ENCODE peak calls at places on chromosome 11, in five cellular contexts. S is cardiac muscle cell, E is aorta, P is stomach, J is right atrium auricular region. L is an unnamed sample.

GRCh38 chr11:8390851-8391612 is 127.4 kb upstream of the LMO1 start:
- DNase-seq in P (no peak), E (no peak), S (no peak), J (no peak), L (no peak)

GRCh38 chr11:19905280-19905853 is 192.7 kb downstream of the NAV2 start:
- DNase-seq in P (no peak), E (no peak), S (peak; percentile 75), J (no peak), L (no peak)

GRCh38 chr11:113014731-113015455 is 53.7 kb downstream of the NCAM1 start:
- DNase-seq in P (peak; percentile 84), S (peak; percentile 37), E (peak; percentile 47), J (peak; percentile 69), L (peak; percentile 58)

GRCh38 chr11:1988667-1989317 is 8.8 kb downstream of the H19 start:
- DNase-seq in S (peak; percentile 1), J (peak; percentile 16), P (no peak), E (no peak), L (no peak)

GRCh38 chr11:3203221-3204043 is 15.2 kb downstream of the MRGPRG start:
- DNase-seq in P (no peak), J (no peak), S (peak; percentile 25), E (peak; percentile 32), L (no peak)

GRCh38 chr11:123057604-123058305 is 4.2 kb downstream of the HSPA8 start:
- DNase-seq in S (no peak), E (no peak), P (no peak), J (no peak), L (no peak)

GRCh38 chr11:2213890-2214526 is 42.4 kb upstream of the TH start:
- DNase-seq in S (no peak), E (no peak), P (no peak), J (peak; percentile 46), L (no peak)

GRCh38 chr11:3121416-3121815 is 43.7 kb downstream of the OSBPL5 start:
- DNase-seq in E (peak; percentile 34), J (no peak), S (no peak), P (peak; percentile 20), L (no peak)

GRCh38 chr11:2431395-2431794 is 12.9 kb downstream of the TRPM5 start:
- DNase-seq in J (no peak), S (no peak), P (no peak), E (peak; percentile 3), L (no peak)

GRCh38 chr11:38305682-38306081 is 1707.6 kb upstream of the RAG2 start:
- DNase-seq in E (no peak), J (no peak), P (no peak), S (peak; percentile 54), L (no peak)

GRCh38 chr11:60950933-60951610 is 904 bp downstream of the SLC15A3 start:
- DNase-seq in J (no peak), S (peak; percentile 35), E (peak; percentile 69), P (peak; percentile 56), L (no peak)

GRCh38 chr11:71209181-71209580 is 43.2 kb downstream of the SHANK2 start:
- DNase-seq in P (no peak), S (no peak), E (peak; percentile 9), J (no peak), L (no peak)

GRCh38 chr11:10443152-10443551 is 11.9 kb upstream of the AMPD3 start:
- DNase-seq in E (no peak), P (no peak), S (no peak), J (no peak), L (no peak)

GRCh38 chr11:1557904-1558831 is 13.9 kb downstream of the DUSP8 start:
- DNase-seq in J (no peak), S (peak; percentile 82), P (peak; percentile 52), E (peak; percentile 85), L (no peak)

GRCh38 chr11:96038046-96038445 is 114.1 kb upstream of the MTMR2 start:
- DNase-seq in S (no peak), J (no peak), P (no peak), E (no peak), L (no peak)

GRCh38 chr11:12220305-12220704 is 109.9 kb downstream of the MICAL2 start:
- DNase-seq in S (peak; percentile 66), E (peak; percentile 83), P (peak; percentile 67), J (peak; percentile 85), L (peak; percentile 64)

GRCh38 chr11:74837191-74837590 is 88.5 kb downstream of the RNF169 start:
- DNase-seq in S (no peak), E (no peak), J (no peak), P (no peak), L (no peak)

GRCh38 chr11:103109818-103110388 is 677 bp downstream of the DYNC2H1 start:
- DNase-seq in S (peak; percentile 34), J (no peak), E (peak; percentile 42), P (no peak), L (no peak)

GRCh38 chr11:87466228-87466627 is 428.5 kb downstream of the TMEM135 start:
- DNase-seq in P (no peak), E (no peak), S (no peak), J (no peak), L (no peak)

GRCh38 chr11:20631525-20632168 is 32.2 kb downstream of the SLC6A5 start:
- DNase-seq in J (no peak), P (no peak), E (no peak), S (no peak), L (no peak)

GRCh38 chr11:65558785-65559509 is 788 bp upstream of the LTBP3 start:
- DNase-seq in S (peak; percentile 67), E (peak; percentile 89), J (no peak), P (peak; percentile 44), L (no peak)

GRCh38 chr11:92329644-92330043 is 105.0 kb downstream of the FAT3 start:
- DNase-seq in J (no peak), E (no peak), S (peak; percentile 48), P (no peak), L (no peak)

GRCh38 chr11:1466784-1467183 is 19.8 kb downstream of the MOB2 start:
- DNase-seq in S (no peak), P (no peak), E (no peak), J (no peak), L (no peak)

GRCh38 chr11:1847941-1848639 is 4.8 kb upstream of the LSP1 start:
- DNase-seq in P (no peak), J (no peak), E (no peak), S (peak; percentile 34), L (no peak)

GRCh38 chr11:27698872-27699241 is 1.4 kb downstream of the BDNF start:
- DNase-seq in J (no peak), S (peak; percentile 96), P (peak; percentile 74), E (peak; percentile 75), L (peak; percentile 44)
- H3K27me3 ChIP-seq in J (no peaks in the 10 kb centered on the region), S (peaks cover 79% of the 10 kb centered on the region), P (peaks cover 88% of the 10 kb centered on the region), E (no peaks in the 10 kb centered on the region), L (no peaks in the 10 kb centered on the region)

GRCh38 chr11:64288353-64288750 is 2.7 kb downstream of the GPR137 start:
- DNase-seq in J (no peak), P (no peak), S (no peak), E (no peak), L (no peak)

GRCh38 chr11:64287676-64288352 is 2.2 kb downstream of the GPR137 start:
- DNase-seq in P (no peak), J (no peak), S (no peak), E (no peak), L (no peak)

GRCh38 chr11:64290352-64290751 is 750 bp upstream of the KCNK4 start:
- DNase-seq in P (no peak), J (no peak), E (no peak), S (no peak), L (no peak)

GRCh38 chr11:64290894-64291745 is at the start of gene KCNK4:
- DNase-seq in P (no peak), E (no peak), S (no peak), J (no peak), L (no peak)

GRCh38 chr11:64289011-64289564 is 2.0 kb upstream of the KCNK4 start:
- DNase-seq in P (no peak), J (no peak), S (no peak), E (no peak), L (no peak)
- H3K27me3 ChIP-seq in P (peaks cover 52% of the 10 kb centered on the region), J (peaks cover 10% of the 10 kb centered on the region), S (peaks cover 51% of the 10 kb centered on the region), E (no peaks in the 10 kb centered on the region), L (peaks cover 29% of the 10 kb centered on the region)

DNA sequence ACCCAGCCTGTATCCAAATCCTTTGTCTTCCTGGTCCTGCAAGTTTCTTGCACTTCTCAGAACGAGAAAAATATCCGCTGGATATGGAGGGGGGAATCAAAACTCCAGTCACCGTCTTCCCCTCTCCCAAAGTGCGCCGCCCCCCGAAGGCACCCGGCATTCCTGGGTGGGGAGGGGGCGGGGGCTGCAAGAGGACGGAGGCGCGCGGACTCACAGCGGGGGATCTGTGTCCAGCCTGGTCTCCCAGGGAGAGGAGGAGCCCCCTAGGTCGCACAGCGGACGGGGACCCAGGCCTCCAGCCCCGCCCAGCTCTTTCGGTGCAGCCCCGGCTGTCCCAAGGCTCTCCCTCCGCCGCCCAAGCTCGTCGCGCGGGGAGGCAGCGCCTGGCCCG is 2.1 kb upstream of the WNT11 start:
- DNase-seq in P (no peak), S (no peak), J (no peak), E (no peak), L (no peak)
- H3K27me3 ChIP-seq in P (peaks cover 99% of the 10 kb centered on the region), S (peaks cover 36% of the 10 kb centered on the region), J (no peaks in the 10 kb centered on the region), E (no peaks in the 10 kb centered on the region), L (no peaks in the 10 kb centered on the region)

DNA sequence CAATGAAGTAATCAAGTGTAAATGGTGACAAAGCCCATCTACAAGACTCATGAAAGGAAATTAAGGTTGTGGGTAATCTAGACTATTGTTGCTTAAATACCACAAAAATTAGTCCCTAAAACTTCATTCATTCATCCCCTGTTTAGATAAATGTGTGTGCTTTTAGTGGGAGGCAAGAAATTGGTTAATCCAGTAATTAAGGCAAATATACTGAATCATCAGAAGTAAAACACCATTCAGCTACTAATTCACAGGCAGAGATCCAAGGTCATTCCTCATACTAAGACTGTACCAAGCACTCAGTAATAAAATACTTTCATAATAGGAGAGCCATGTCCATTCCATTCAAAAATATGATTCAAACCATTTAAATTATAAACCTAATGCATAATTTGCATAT is 21.1 kb downstream of the LGR4 start:
- DNase-seq in P (no peak), E (no peak), S (no peak), J (no peak), L (no peak)
- H3K27me3 ChIP-seq in P (no peaks in the 10 kb centered on the region), E (no peaks in the 10 kb centered on the region), S (no peaks in the 10 kb centered on the region), J (no peaks in the 10 kb centered on the region), L (no peaks in the 10 kb centered on the region)

GRCh38 chr11:69982675-69983570 is 95.2 kb upstream of the ANO1 start:
- DNase-seq in J (no peak), P (no peak), S (no peak), E (no peak), L (no peak)
- H3K27me3 ChIP-seq in J (no peaks in the 10 kb centered on the region), P (peaks cover 94% of the 10 kb centered on the region), S (peaks cover 54% of the 10 kb centered on the region), E (no peaks in the 10 kb centered on the region), L (peaks cover 43% of the 10 kb centered on the region)

DNA sequence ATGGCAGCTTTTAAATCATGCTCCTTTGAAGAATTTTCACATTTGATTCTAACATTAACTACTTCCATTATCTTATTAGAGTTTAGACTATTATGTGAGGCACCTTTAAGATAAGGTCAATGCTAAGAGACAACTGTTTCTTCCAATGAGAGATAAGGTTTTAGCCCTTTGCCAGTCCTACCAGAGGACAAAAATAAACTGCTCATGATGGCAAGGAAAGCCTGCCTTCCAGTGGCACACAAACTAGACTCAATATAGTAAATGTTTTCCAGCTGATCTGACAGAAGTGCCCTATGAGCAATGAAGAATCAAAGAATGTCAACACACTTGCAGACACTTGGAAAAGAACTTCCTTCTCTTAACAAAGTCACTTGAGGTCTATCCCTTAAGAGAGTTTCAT is 1152.4 kb upstream of the CCDC90B start:
- DNase-seq in P (no peak), S (no peak), J (no peak), E (no peak), L (no peak)
- H3K27me3 ChIP-seq in P (no peaks in the 10 kb centered on the region), S (peaks cover 2% of the 10 kb centered on the region), J (no peaks in the 10 kb centered on the region), E (no peaks in the 10 kb centered on the region), L (no peaks in the 10 kb centered on the region)

L was measured in gastrocnemius medialis.